ENCODE peak calls at places on chromosomes 4 and X, in four cellular contexts. One of them, this sample, is unnamed.

GRCh38 chr4:142883433-142883832 is 37.3 kb upstream of the INPP4B start:
- DNase-seq in OCI-M1: peak
- DNase-seq in COR-L47: no peak
- DNase-seq in RCC 7860: no peak
- DNase-seq in this sample: no peak

GRCh38 chr4:37981425-37981824 is 21.2 kb downstream of the PTTG2 start:
- DNase-seq in OCI-M1: no peak
- DNase-seq in COR-L47: no peak
- DNase-seq in RCC 7860: no peak
- DNase-seq in this sample: no peak

GRCh38 chr4:124459196-124459921 is 253.2 kb downstream of the ANKRD50 start:
- DNase-seq in OCI-M1: no peak
- DNase-seq in COR-L47: no peak
- DNase-seq in RCC 7860: no peak
- DNase-seq in this sample: no peak

GRCh38 chr4:47526281-47526680 is 41.2 kb downstream of the ATP10D start:
- DNase-seq in OCI-M1: no peak
- DNase-seq in COR-L47: no peak
- DNase-seq in RCC 7860: peak
- DNase-seq in this sample: no peak

GRCh38 chr4:140133576-140133975 is 20.4 kb downstream of the MAML3 start:
- DNase-seq in OCI-M1: no peak
- DNase-seq in COR-L47: no peak
- DNase-seq in RCC 7860: no peak
- DNase-seq in this sample: no peak

GRCh38 chr4:168604496-168605373 is 107.9 kb downstream of the PALLD start:
- DNase-seq in OCI-M1: no peak
- DNase-seq in COR-L47: no peak
- DNase-seq in RCC 7860: peak
- DNase-seq in this sample: peak

GRCh38 chrX:146154191-146154590 is 336.6 kb downstream of the SLITRK2 start:
- DNase-seq in OCI-M1: no peak
- DNase-seq in COR-L47: no peak
- DNase-seq in RCC 7860: no peak
- DNase-seq in this sample: no peak

GRCh38 chr4:87356832-87357526 is 34.0 kb downstream of the HSD17B11 start:
- DNase-seq in OCI-M1: no peak
- DNase-seq in COR-L47: no peak
- DNase-seq in RCC 7860: no peak
- DNase-seq in this sample: no peak

GRCh38 chrX:48957477-48957826 is at the start of gene OTUD5:
- DNase-seq in OCI-M1: peak
- DNase-seq in COR-L47: peak
- DNase-seq in RCC 7860: no peak
- DNase-seq in this sample: peak

GRCh38 chr4:187232201-187232600 is 508.5 kb upstream of the FAT1 start:
- DNase-seq in OCI-M1: no peak
- DNase-seq in COR-L47: no peak
- DNase-seq in RCC 7860: no peak
- DNase-seq in this sample: no peak

GRCh38 chrX:150569155-150569477 is 695 bp downstream of the MTM1 start:
- DNase-seq in OCI-M1: peak
- DNase-seq in COR-L47: no peak
- DNase-seq in RCC 7860: no peak
- DNase-seq in this sample: peak

GRCh38 chrX:108001218-108001814 is 19.1 kb upstream of the TEX13B start:
- DNase-seq in OCI-M1: peak
- DNase-seq in COR-L47: peak
- DNase-seq in RCC 7860: peak
- DNase-seq in this sample: no peak

GRCh38 chrX:40514376-40514775 is 66.4 kb upstream of the ATP6AP2 start:
- DNase-seq in OCI-M1: no peak
- DNase-seq in COR-L47: no peak
- DNase-seq in RCC 7860: peak
- DNase-seq in this sample: no peak

GRCh38 chr4:178244785-178245184 is 802.5 kb upstream of the AGA start:
- DNase-seq in OCI-M1: no peak
- DNase-seq in COR-L47: no peak
- DNase-seq in RCC 7860: no peak
- DNase-seq in this sample: no peak

GRCh38 chr4:2281575-2282343 is 19.9 kb upstream of the MXD4 start:
- DNase-seq in OCI-M1: no peak
- DNase-seq in COR-L47: no peak
- DNase-seq in RCC 7860: no peak
- DNase-seq in this sample: no peak

GRCh38 chr4:1599491-1600210 is 84.5 kb downstream of the FAM53A start:
- DNase-seq in OCI-M1: no peak
- DNase-seq in COR-L47: no peak
- DNase-seq in RCC 7860: no peak
- DNase-seq in this sample: no peak

GRCh38 chrX:40368611-40369061 is 212.1 kb upstream of the ATP6AP2 start:
- DNase-seq in OCI-M1: no peak
- DNase-seq in COR-L47: no peak
- DNase-seq in RCC 7860: no peak
- DNase-seq in this sample: peak

GRCh38 chr4:34181311-34181808 is 2063.0 kb downstream of the ARAP2 start:
- DNase-seq in OCI-M1: peak
- DNase-seq in COR-L47: no peak
- DNase-seq in RCC 7860: peak
- DNase-seq in this sample: peak

GRCh38 chrX:47358387-47359065 is 11.9 kb upstream of the ZNF157 start:
- DNase-seq in OCI-M1: peak
- DNase-seq in COR-L47: no peak
- DNase-seq in RCC 7860: no peak
- DNase-seq in this sample: no peak

GRCh38 chr4:156419080-156419638 is 465.5 kb upstream of the CTSO start:
- DNase-seq in OCI-M1: no peak
- DNase-seq in COR-L47: no peak
- DNase-seq in RCC 7860: no peak
- DNase-seq in this sample: no peak

GRCh38 chr4:84647307-84647884 is 64.5 kb downstream of the CDS1 start:
- DNase-seq in OCI-M1: no peak
- DNase-seq in COR-L47: peak
- DNase-seq in RCC 7860: no peak
- DNase-seq in this sample: no peak

GRCh38 chr4:38930199-38930598 is 62.6 kb downstream of the FAM114A1 start:
- DNase-seq in OCI-M1: no peak
- DNase-seq in COR-L47: no peak
- DNase-seq in RCC 7860: no peak
- DNase-seq in this sample: no peak

GRCh38 chr4:20192754-20193521 is 58.8 kb upstream of the SLIT2 start:
- DNase-seq in OCI-M1: no peak
- DNase-seq in COR-L47: no peak
- DNase-seq in RCC 7860: peak
- DNase-seq in this sample: peak

GRCh38 chr4:71187399-71188196 is 151.2 kb upstream of the SLC4A4 start:
- DNase-seq in OCI-M1: no peak
- DNase-seq in COR-L47: no peak
- DNase-seq in RCC 7860: peak
- DNase-seq in this sample: peak

GRCh38 chrX:19849433-19850190 is 37.8 kb downstream of the SH3KBP1 start:
- DNase-seq in OCI-M1: peak
- DNase-seq in COR-L47: no peak
- DNase-seq in RCC 7860: no peak
- DNase-seq in this sample: no peak

GRCh38 chr4:67103001-67103737 is 442.1 kb downstream of the CENPC start:
- DNase-seq in OCI-M1: no peak
- DNase-seq in COR-L47: no peak
- DNase-seq in RCC 7860: no peak
- DNase-seq in this sample: no peak

GRCh38 chrX:17654116-17654515 is 83.2 kb upstream of the SCML1 start:
- DNase-seq in OCI-M1: no peak
- DNase-seq in COR-L47: no peak
- DNase-seq in RCC 7860: no peak
- DNase-seq in this sample: no peak

GRCh38 chr4:107131295-107131694 is 95.2 kb upstream of the DKK2 start:
- DNase-seq in OCI-M1: no peak
- DNase-seq in COR-L47: no peak
- DNase-seq in RCC 7860: no peak
- DNase-seq in this sample: peak

GRCh38 chrX:40096395-40097091 is 1.2 kb downstream of the BCOR start:
- DNase-seq in OCI-M1: peak
- DNase-seq in COR-L47: no peak
- DNase-seq in RCC 7860: no peak
- DNase-seq in this sample: no peak

GRCh38 chr4:6343950-6344408 is 74.3 kb downstream of the WFS1 start:
- DNase-seq in OCI-M1: no peak
- DNase-seq in COR-L47: no peak
- DNase-seq in RCC 7860: peak
- DNase-seq in this sample: peak